ENCODE peak calls at places on chromosomes 6 and 20, in eight cellular contexts. One of them, this sample, is unnamed.

GRCh38 chr6:139378882-139379341 is 4.5 kb upstream of the CITED2 start:
- DNase-seq in lower lobe of right lung: no peak
- DNase-seq in AG09309: no peak
- DNase-seq in retinal pigment epithelial cell: no peak
- DNase-seq in pancreas: no peak
- DNase-seq in fibroblast of pulmonary artery: peak
- DNase-seq in cardiac muscle cell: peak
- DNase-seq in hepatocyte: peak
- DNase-seq in this sample: no peak

GRCh38 chr20:62293111-62293784 is 9.5 kb upstream of the ADRM1 start:
- DNase-seq in lower lobe of right lung: no peak
- DNase-seq in AG09309: no peak
- DNase-seq in retinal pigment epithelial cell: no peak
- DNase-seq in pancreas: no peak
- DNase-seq in fibroblast of pulmonary artery: no peak
- DNase-seq in cardiac muscle cell: no peak
- DNase-seq in hepatocyte: no peak
- DNase-seq in this sample: peak

GRCh38 chr20:2010533-2010932 is 16.7 kb upstream of the PDYN start:
- DNase-seq in lower lobe of right lung: no peak
- DNase-seq in AG09309: no peak
- DNase-seq in retinal pigment epithelial cell: no peak
- DNase-seq in pancreas: no peak
- DNase-seq in fibroblast of pulmonary artery: no peak
- DNase-seq in cardiac muscle cell: no peak
- DNase-seq in hepatocyte: no peak
- DNase-seq in this sample: no peak

GRCh38 chr6:56025785-56026184 is 150.4 kb upstream of the BMP5 start:
- DNase-seq in lower lobe of right lung: no peak
- DNase-seq in AG09309: no peak
- DNase-seq in retinal pigment epithelial cell: no peak
- DNase-seq in pancreas: no peak
- DNase-seq in fibroblast of pulmonary artery: peak
- DNase-seq in cardiac muscle cell: peak
- DNase-seq in hepatocyte: no peak
- DNase-seq in this sample: no peak

GRCh38 chr20:21339499-21339898 is 36.4 kb downstream of the XRN2 start:
- DNase-seq in lower lobe of right lung: no peak
- DNase-seq in AG09309: no peak
- DNase-seq in retinal pigment epithelial cell: no peak
- DNase-seq in pancreas: no peak
- DNase-seq in fibroblast of pulmonary artery: peak
- DNase-seq in cardiac muscle cell: peak
- DNase-seq in hepatocyte: peak
- DNase-seq in this sample: no peak

GRCh38 chr6:170523256-170524187 is 29.6 kb downstream of the PSMB1 start:
- DNase-seq in lower lobe of right lung: no peak
- DNase-seq in AG09309: no peak
- DNase-seq in retinal pigment epithelial cell: no peak
- DNase-seq in pancreas: no peak
- DNase-seq in fibroblast of pulmonary artery: no peak
- DNase-seq in cardiac muscle cell: no peak
- DNase-seq in hepatocyte: no peak
- DNase-seq in this sample: no peak

GRCh38 chr6:105136433-105137350 is 43.1 kb downstream of the POPDC3 start:
- DNase-seq in lower lobe of right lung: peak
- DNase-seq in AG09309: no peak
- DNase-seq in retinal pigment epithelial cell: no peak
- DNase-seq in pancreas: peak
- DNase-seq in fibroblast of pulmonary artery: peak
- DNase-seq in cardiac muscle cell: peak
- DNase-seq in hepatocyte: peak
- DNase-seq in this sample: peak

GRCh38 chr20:31859266-31859997 is 10.9 kb downstream of the DUSP15 start:
- DNase-seq in lower lobe of right lung: no peak
- DNase-seq in AG09309: no peak
- DNase-seq in retinal pigment epithelial cell: no peak
- DNase-seq in pancreas: no peak
- DNase-seq in fibroblast of pulmonary artery: no peak
- DNase-seq in cardiac muscle cell: no peak
- DNase-seq in hepatocyte: no peak
- DNase-seq in this sample: no peak

GRCh38 chr6:34240329-34241248 is 3.9 kb downstream of the HMGA1 start:
- DNase-seq in lower lobe of right lung: peak
- DNase-seq in AG09309: no peak
- DNase-seq in retinal pigment epithelial cell: no peak
- DNase-seq in pancreas: no peak
- DNase-seq in fibroblast of pulmonary artery: no peak
- DNase-seq in cardiac muscle cell: no peak
- DNase-seq in hepatocyte: no peak
- DNase-seq in this sample: peak

GRCh38 chr6:1335367-1336037 is 23.6 kb downstream of the FOXQ1 start:
- DNase-seq in lower lobe of right lung: peak
- DNase-seq in AG09309: peak
- DNase-seq in retinal pigment epithelial cell: peak
- DNase-seq in pancreas: peak
- DNase-seq in fibroblast of pulmonary artery: peak
- DNase-seq in cardiac muscle cell: peak
- DNase-seq in hepatocyte: peak
- DNase-seq in this sample: peak

GRCh38 chr6:45618259-45618658 is 240.5 kb upstream of the SUPT3H start:
- DNase-seq in lower lobe of right lung: no peak
- DNase-seq in AG09309: no peak
- DNase-seq in retinal pigment epithelial cell: no peak
- DNase-seq in pancreas: no peak
- DNase-seq in fibroblast of pulmonary artery: no peak
- DNase-seq in cardiac muscle cell: no peak
- DNase-seq in hepatocyte: no peak
- DNase-seq in this sample: no peak

GRCh38 chr6:29751480-29751879 is 28.2 kb downstream of the HLA-F start:
- DNase-seq in lower lobe of right lung: no peak
- DNase-seq in AG09309: no peak
- DNase-seq in retinal pigment epithelial cell: no peak
- DNase-seq in pancreas: peak
- DNase-seq in fibroblast of pulmonary artery: no peak
- DNase-seq in cardiac muscle cell: no peak
- DNase-seq in hepatocyte: no peak
- DNase-seq in this sample: no peak

GRCh38 chr6:29750709-29751108 is 27.5 kb downstream of the HLA-F start:
- DNase-seq in lower lobe of right lung: no peak
- DNase-seq in AG09309: no peak
- DNase-seq in retinal pigment epithelial cell: no peak
- DNase-seq in pancreas: peak
- DNase-seq in fibroblast of pulmonary artery: no peak
- DNase-seq in cardiac muscle cell: no peak
- DNase-seq in hepatocyte: no peak
- DNase-seq in this sample: no peak

GRCh38 chr6:29747688-29748250 is 24.5 kb downstream of the HLA-F start:
- DNase-seq in lower lobe of right lung: no peak
- DNase-seq in AG09309: no peak
- DNase-seq in retinal pigment epithelial cell: no peak
- DNase-seq in pancreas: no peak
- DNase-seq in fibroblast of pulmonary artery: no peak
- DNase-seq in cardiac muscle cell: no peak
- DNase-seq in hepatocyte: no peak
- DNase-seq in this sample: no peak

GRCh38 chr6:29748391-29749352 is 25.4 kb downstream of the HLA-F start:
- DNase-seq in lower lobe of right lung: peak
- DNase-seq in AG09309: peak
- DNase-seq in retinal pigment epithelial cell: peak
- DNase-seq in pancreas: peak
- DNase-seq in fibroblast of pulmonary artery: peak
- DNase-seq in cardiac muscle cell: peak
- DNase-seq in hepatocyte: peak
- DNase-seq in this sample: peak

GRCh38 chr6:29749668-29750067 is 26.4 kb downstream of the HLA-F start:
- DNase-seq in lower lobe of right lung: no peak
- DNase-seq in AG09309: no peak
- DNase-seq in retinal pigment epithelial cell: no peak
- DNase-seq in pancreas: no peak
- DNase-seq in fibroblast of pulmonary artery: no peak
- DNase-seq in cardiac muscle cell: no peak
- DNase-seq in hepatocyte: no peak
- DNase-seq in this sample: no peak
- H3K4me3 ChIP-seq in lower lobe of right lung: peak
- H3K4me3 ChIP-seq in AG09309: no peak
- H3K4me3 ChIP-seq in retinal pigment epithelial cell: no peak
- H3K4me3 ChIP-seq in pancreas: peak
- H3K4me3 ChIP-seq in fibroblast of pulmonary artery: no peak
- H3K4me3 ChIP-seq in cardiac muscle cell: peak
- H3K4me3 ChIP-seq in hepatocyte: no peak
- H3K4me3 ChIP-seq in this sample: no peak

DNA sequence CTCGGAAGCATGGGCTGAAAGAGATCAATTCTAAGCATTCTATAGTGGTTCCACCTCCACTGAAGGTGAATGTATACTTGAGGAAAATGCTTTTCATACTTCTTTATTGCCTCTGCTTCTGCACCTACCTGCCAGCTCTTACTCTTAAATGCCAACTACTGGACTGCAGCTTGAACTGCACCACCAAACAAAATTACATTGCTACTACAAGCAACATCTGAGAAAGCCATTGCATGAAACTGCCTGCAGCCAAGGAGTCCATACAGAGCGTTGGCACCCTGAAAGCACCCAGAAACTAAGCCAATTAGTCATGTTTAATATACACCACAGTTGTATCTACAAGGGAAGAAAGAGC is 440.9 kb downstream of the BTBD3 start:
- DNase-seq in lower lobe of right lung: no peak
- DNase-seq in AG09309: no peak
- DNase-seq in retinal pigment epithelial cell: no peak
- DNase-seq in pancreas: no peak
- DNase-seq in fibroblast of pulmonary artery: no peak
- DNase-seq in cardiac muscle cell: peak
- DNase-seq in hepatocyte: no peak
- DNase-seq in this sample: no peak
- TF ChIP-seq CTCF in lower lobe of right lung: no peak
- TF ChIP-seq CTCF in AG09309: no peak
- TF ChIP-seq CTCF in retinal pigment epithelial cell: no peak
- TF ChIP-seq CTCF in pancreas: no peak
- TF ChIP-seq CTCF in fibroblast of pulmonary artery: no peak
- TF ChIP-seq CTCF in cardiac muscle cell: peak
- TF ChIP-seq CTCF in hepatocyte: no peak
- TF ChIP-seq CTCF in this sample: no peak

GRCh38 chr6:79570129-79570801 is 33.0 kb upstream of the LCA5 start:
- DNase-seq in lower lobe of right lung: no peak
- DNase-seq in AG09309: peak
- DNase-seq in retinal pigment epithelial cell: peak
- DNase-seq in pancreas: peak
- DNase-seq in fibroblast of pulmonary artery: peak
- DNase-seq in cardiac muscle cell: peak
- DNase-seq in hepatocyte: peak
- DNase-seq in this sample: peak

GRCh38 chr6:79574636-79575035 is 37.4 kb upstream of the LCA5 start:
- DNase-seq in lower lobe of right lung: no peak
- DNase-seq in AG09309: no peak
- DNase-seq in retinal pigment epithelial cell: peak
- DNase-seq in pancreas: no peak
- DNase-seq in fibroblast of pulmonary artery: peak
- DNase-seq in cardiac muscle cell: peak
- DNase-seq in hepatocyte: peak
- DNase-seq in this sample: no peak

DNA sequence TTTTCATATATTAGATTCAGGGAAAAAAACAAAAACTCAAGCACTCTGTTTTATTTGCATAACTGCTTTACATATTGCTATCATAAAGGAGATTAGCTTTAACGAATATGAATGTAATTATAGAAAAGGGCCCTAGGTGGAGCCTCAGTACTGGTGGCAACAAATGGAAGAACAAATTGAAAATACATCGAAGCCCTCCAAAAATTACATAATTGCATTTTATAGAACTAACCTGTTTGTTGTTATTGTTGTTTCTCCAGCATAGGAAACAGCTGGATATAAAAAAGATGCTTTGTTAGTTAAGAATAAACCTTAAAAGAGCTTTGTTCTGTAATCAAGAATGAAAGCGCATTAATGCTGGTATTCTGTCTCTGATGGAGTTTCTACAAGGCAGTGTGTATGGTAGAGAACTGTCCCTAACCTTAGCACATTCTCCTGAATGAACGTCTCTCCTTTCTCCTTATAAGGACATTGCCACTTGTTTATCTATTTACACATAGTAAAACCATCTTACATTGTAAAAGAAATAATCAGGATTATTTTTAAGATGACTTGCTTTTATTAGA is 33.7 kb upstream of the LCA5 start:
- DNase-seq in lower lobe of right lung: no peak
- DNase-seq in AG09309: peak
- DNase-seq in retinal pigment epithelial cell: peak
- DNase-seq in pancreas: no peak
- DNase-seq in fibroblast of pulmonary artery: peak
- DNase-seq in cardiac muscle cell: peak
- DNase-seq in hepatocyte: peak
- DNase-seq in this sample: no peak
- H3K4me3 ChIP-seq in lower lobe of right lung: peak
- H3K4me3 ChIP-seq in AG09309: no peak
- H3K4me3 ChIP-seq in retinal pigment epithelial cell: no peak
- H3K4me3 ChIP-seq in pancreas: peak
- H3K4me3 ChIP-seq in fibroblast of pulmonary artery: no peak
- H3K4me3 ChIP-seq in cardiac muscle cell: no peak
- H3K4me3 ChIP-seq in hepatocyte: no peak
- H3K4me3 ChIP-seq in this sample: no peak

GRCh38 chr6:108492131-108492766 is 68.5 kb upstream of the FOXO3 start:
- DNase-seq in lower lobe of right lung: no peak
- DNase-seq in AG09309: peak
- DNase-seq in retinal pigment epithelial cell: no peak
- DNase-seq in pancreas: no peak
- DNase-seq in fibroblast of pulmonary artery: peak
- DNase-seq in cardiac muscle cell: peak
- DNase-seq in hepatocyte: peak
- DNase-seq in this sample: no peak
- TF ChIP-seq CTCF in lower lobe of right lung: peak
- TF ChIP-seq CTCF in AG09309: peak
- TF ChIP-seq CTCF in retinal pigment epithelial cell: peak
- TF ChIP-seq CTCF in pancreas: peak
- TF ChIP-seq CTCF in fibroblast of pulmonary artery: peak
- TF ChIP-seq CTCF in cardiac muscle cell: peak
- TF ChIP-seq CTCF in hepatocyte: peak
- TF ChIP-seq CTCF in this sample: no peak

DNA sequence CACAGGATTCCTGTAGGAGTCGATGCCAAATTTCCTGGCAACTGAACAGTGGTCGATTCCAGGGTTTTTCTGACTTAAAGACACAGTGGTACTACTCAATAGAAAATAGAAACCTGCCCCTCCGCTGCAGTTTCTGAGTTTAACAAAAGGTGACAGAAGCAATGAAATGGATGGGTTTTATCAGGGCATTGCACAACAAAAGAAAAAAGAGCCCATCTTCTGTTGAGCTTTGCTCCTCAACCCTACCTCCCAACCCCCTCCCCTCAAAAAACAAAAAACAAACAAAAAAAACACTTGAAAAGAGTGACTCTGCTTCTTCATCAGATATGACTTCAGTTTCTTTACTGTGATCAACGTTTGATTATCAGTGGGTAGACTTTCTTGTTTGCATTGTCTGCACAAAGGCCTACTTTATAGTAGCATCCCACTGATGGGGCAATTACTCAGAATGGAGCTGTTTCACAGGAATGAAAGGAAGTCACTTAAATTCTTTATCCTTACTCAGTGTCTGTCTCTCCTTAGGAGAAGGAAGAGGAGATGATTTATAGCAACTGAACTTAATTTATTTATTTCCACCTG is 96.1 kb upstream of the FOXO3 start:
- DNase-seq in lower lobe of right lung: no peak
- DNase-seq in AG09309: no peak
- DNase-seq in retinal pigment epithelial cell: no peak
- DNase-seq in pancreas: no peak
- DNase-seq in fibroblast of pulmonary artery: no peak
- DNase-seq in cardiac muscle cell: peak
- DNase-seq in hepatocyte: no peak
- DNase-seq in this sample: no peak
- H3K4me3 ChIP-seq in lower lobe of right lung: no peak
- H3K4me3 ChIP-seq in AG09309: no peak
- H3K4me3 ChIP-seq in retinal pigment epithelial cell: no peak
- H3K4me3 ChIP-seq in pancreas: no peak
- H3K4me3 ChIP-seq in fibroblast of pulmonary artery: no peak
- H3K4me3 ChIP-seq in cardiac muscle cell: no peak
- H3K4me3 ChIP-seq in hepatocyte: no peak
- H3K4me3 ChIP-seq in this sample: no peak

This sample was measured in mucosa of descending colon.